ENCODE peak calls at places on chromosomes 3 and 15, in six cellular contexts. One of them, this sample, is unnamed. For H3K27me3, the result is how much of the 10 kb centered on the place peaks cover.

GRCh38 chr3:194667363-194667762 is 4.6 kb downstream of the LSG1 start:
- DNase-seq in K562: no peak
- DNase-seq in HepG2: no peak
- DNase-seq in fibroblast of lung: no peak
- DNase-seq in dorsolateral prefrontal cortex: no peak
- DNase-seq in heart right ventricle: no peak
- DNase-seq in this sample: no peak

GRCh38 chr3:174863488-174863887 is 4.4 kb downstream of the NAALADL2 start:
- DNase-seq in dorsolateral prefrontal cortex: no peak
- DNase-seq in fibroblast of lung: no peak
- DNase-seq in K562: no peak
- DNase-seq in heart right ventricle: no peak
- DNase-seq in HepG2: no peak
- DNase-seq in this sample: no peak

GRCh38 chr15:35932541-35932940 is 386.6 kb upstream of the DPH6 start:
- DNase-seq in fibroblast of lung: peak
- DNase-seq in dorsolateral prefrontal cortex: no peak
- DNase-seq in HepG2: no peak
- DNase-seq in K562: no peak
- DNase-seq in heart right ventricle: no peak
- DNase-seq in this sample: no peak

GRCh38 chr3:39848365-39848764 is 39.0 kb downstream of the MYRIP start:
- DNase-seq in heart right ventricle: no peak
- DNase-seq in K562: no peak
- DNase-seq in dorsolateral prefrontal cortex: no peak
- DNase-seq in fibroblast of lung: no peak
- DNase-seq in HepG2: no peak
- DNase-seq in this sample: no peak

GRCh38 chr3:104102386-104102785 is 1264.3 kb upstream of the ALCAM start:
- DNase-seq in heart right ventricle: no peak
- DNase-seq in dorsolateral prefrontal cortex: no peak
- DNase-seq in fibroblast of lung: peak
- DNase-seq in HepG2: peak
- DNase-seq in K562: no peak
- DNase-seq in this sample: no peak

GRCh38 chr3:183188895-183189462 is 26.4 kb upstream of the LAMP3 start:
- DNase-seq in dorsolateral prefrontal cortex: peak
- DNase-seq in HepG2: peak
- DNase-seq in K562: peak
- DNase-seq in fibroblast of lung: no peak
- DNase-seq in heart right ventricle: peak
- DNase-seq in this sample: no peak

GRCh38 chr15:80508783-80509182 is 104.6 kb downstream of the ARNT2 start:
- DNase-seq in HepG2: no peak
- DNase-seq in dorsolateral prefrontal cortex: no peak
- DNase-seq in fibroblast of lung: no peak
- DNase-seq in heart right ventricle: no peak
- DNase-seq in K562: no peak
- DNase-seq in this sample: no peak

GRCh38 chr3:58271901-58272501 is 34.0 kb upstream of the RPP14 start:
- DNase-seq in K562: no peak
- DNase-seq in dorsolateral prefrontal cortex: no peak
- DNase-seq in heart right ventricle: no peak
- DNase-seq in HepG2: no peak
- DNase-seq in fibroblast of lung: peak
- DNase-seq in this sample: no peak

GRCh38 chr15:40440300-40441011 is at the start of gene BAHD1:
- DNase-seq in heart right ventricle: peak
- DNase-seq in HepG2: peak
- DNase-seq in K562: peak
- DNase-seq in dorsolateral prefrontal cortex: peak
- DNase-seq in fibroblast of lung: peak
- DNase-seq in this sample: peak
- H3K27me3 ChIP-seq in heart right ventricle: half or more
- H3K27me3 ChIP-seq in HepG2: under half
- H3K27me3 ChIP-seq in K562: under half
- H3K27me3 ChIP-seq in dorsolateral prefrontal cortex: under half
- H3K27me3 ChIP-seq in fibroblast of lung: under half
- H3K27me3 ChIP-seq in this sample: under half

DNA sequence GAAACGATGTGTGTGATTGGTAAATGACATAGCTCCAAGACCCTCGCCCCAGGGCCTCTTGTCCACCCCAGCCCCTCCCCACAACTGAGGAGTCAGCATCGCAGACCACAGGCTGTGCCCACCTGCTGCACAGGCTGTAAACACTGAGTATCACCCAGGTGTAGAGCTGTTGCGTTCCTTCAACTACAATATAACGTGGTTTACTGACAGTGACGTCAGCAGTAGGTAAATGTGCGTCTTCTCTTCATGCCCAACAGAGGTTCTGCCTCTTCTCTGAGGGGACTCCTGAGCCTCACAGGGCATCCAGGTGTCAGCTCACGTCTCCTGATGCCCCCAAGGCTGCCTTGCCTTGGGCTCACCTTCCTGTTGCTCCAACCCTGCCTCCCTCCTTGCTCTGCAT is 395.1 kb downstream of the CACNA2D3 start:
- DNase-seq in dorsolateral prefrontal cortex: no peak
- DNase-seq in fibroblast of lung: no peak
- DNase-seq in heart right ventricle: no peak
- DNase-seq in HepG2: no peak
- DNase-seq in K562: no peak
- DNase-seq in this sample: no peak
- H3K27ac ChIP-seq in dorsolateral prefrontal cortex: no peak
- H3K27ac ChIP-seq in fibroblast of lung: no peak
- H3K27ac ChIP-seq in heart right ventricle: no peak
- H3K27ac ChIP-seq in HepG2: no peak
- H3K27ac ChIP-seq in K562: no peak
- H3K27ac ChIP-seq in this sample: no peak

DNA sequence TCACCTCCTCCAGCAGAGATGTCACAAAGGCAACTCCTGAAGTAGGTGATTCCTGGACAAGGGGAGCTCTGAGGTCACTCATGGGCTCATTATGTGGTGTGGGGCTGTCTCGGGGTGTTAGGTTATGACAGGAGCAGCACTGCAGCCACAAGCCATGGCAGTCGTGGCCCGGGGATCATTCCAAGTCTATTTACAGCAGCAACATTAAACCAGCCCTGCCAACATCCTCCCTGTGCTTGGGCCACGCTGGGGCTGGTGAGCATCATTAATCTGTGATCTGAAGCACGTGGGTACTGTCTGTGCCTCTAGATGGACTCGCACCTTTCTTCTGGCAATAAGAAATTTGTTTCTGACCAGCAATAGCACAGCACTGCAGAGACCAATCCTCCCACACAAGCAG is 7.0 kb upstream of the TXNRD3 start:
- DNase-seq in K562: no peak
- DNase-seq in heart right ventricle: peak
- DNase-seq in fibroblast of lung: no peak
- DNase-seq in dorsolateral prefrontal cortex: no peak
- DNase-seq in HepG2: no peak
- DNase-seq in this sample: no peak
- H3K27me3 ChIP-seq in K562: under half
- H3K27me3 ChIP-seq in heart right ventricle: under half
- H3K27me3 ChIP-seq in fibroblast of lung: under half
- H3K27me3 ChIP-seq in dorsolateral prefrontal cortex: under half
- H3K27me3 ChIP-seq in HepG2: under half
- H3K27me3 ChIP-seq in this sample: under half

GRCh38 chr3:140956058-140956835 is 14.6 kb downstream of the SLC25A36 start:
- DNase-seq in HepG2: no peak
- DNase-seq in heart right ventricle: no peak
- DNase-seq in K562: no peak
- DNase-seq in dorsolateral prefrontal cortex: no peak
- DNase-seq in fibroblast of lung: no peak
- DNase-seq in this sample: no peak
- H3K27ac ChIP-seq in HepG2: peak
- H3K27ac ChIP-seq in heart right ventricle: peak
- H3K27ac ChIP-seq in K562: no peak
- H3K27ac ChIP-seq in dorsolateral prefrontal cortex: no peak
- H3K27ac ChIP-seq in fibroblast of lung: no peak
- H3K27ac ChIP-seq in this sample: no peak